ENCODE peak calls at places on chromosomes 2 and 18, in nine cellular contexts. P is HCT116, I is IMR-90, C is tibial nerve, O is thyroid gland, Y is H54, W is A549, D is stomach, U is testis. S is an unnamed sample.

GRCh38 chr2:37000988-37001556 is 34.7 kb upstream of the STRN start:
- DNase-seq in C (no peak), D (no peak), O (no peak), Y (no peak), P (no peak), I (no peak), U (no peak), W (no peak), S (no peak)

GRCh38 chr18:23890589-23890988 is 124.0 kb upstream of the TTC39C start:
- DNase-seq in C (no peak), W (no peak), I (peak; percentile 56), Y (peak; percentile 14), U (no peak), D (no peak), O (no peak), P (no peak), S (no peak)

GRCh38 chr2:140502951-140503630 is 1627.7 kb downstream of the LRP1B start:
- DNase-seq in Y (no peak), D (no peak), I (peak; percentile 56), U (no peak), C (no peak), O (no peak), P (no peak), W (no peak), S (no peak)

GRCh38 chr2:235856820-235857185 is 311.4 kb downstream of the GBX2 start:
- DNase-seq in D (no peak), C (no peak), Y (no peak), W (no peak), I (no peak), O (no peak), U (no peak), P (no peak), S (no peak)

GRCh38 chr2:46164581-46165301 is 132.5 kb upstream of the EPAS1 start:
- DNase-seq in I (peak; percentile 96), C (peak; percentile 75), O (peak; percentile 38), P (no peak), U (peak; percentile 71), D (peak; percentile 62), W (peak; percentile 91), Y (peak; percentile 81), S (no peak)

GRCh38 chr2:218244204-218244603 is 16.6 kb upstream of the GPBAR1 start:
- DNase-seq in D (no peak), C (no peak), P (no peak), U (no peak), W (no peak), I (no peak), O (no peak), Y (no peak), S (no peak)

GRCh38 chr18:46772396-46772795 is 15.5 kb upstream of the ST8SIA5 start:
- DNase-seq in D (no peak), I (no peak), C (no peak), P (no peak), Y (no peak), W (no peak), U (no peak), O (no peak), S (no peak)

GRCh38 chr18:62388855-62389760 is 64.0 kb downstream of the TNFRSF11A start:
- DNase-seq in Y (no peak), W (peak; percentile 47), P (no peak), O (no peak), D (no peak), I (no peak), C (no peak), U (no peak), S (no peak)

GRCh38 chr2:134331081-134331480 is 77.2 kb downstream of the MGAT5 start:
- DNase-seq in Y (no peak), D (no peak), W (no peak), I (no peak), O (no peak), U (no peak), C (no peak), P (no peak), S (no peak)

GRCh38 chr2:144522741-144523605 is 3.1 kb upstream of the ZEB2 start:
- DNase-seq in D (no peak), O (peak; percentile 27), Y (no peak), W (peak; percentile 14), U (peak; percentile 86), P (no peak), C (no peak), I (no peak), S (peak; percentile 80)

GRCh38 chr2:75634945-75635344 is 11.6 kb upstream of the MRPL19 start:
- DNase-seq in W (no peak), D (no peak), P (no peak), C (no peak), Y (no peak), I (no peak), U (no peak), O (no peak), S (no peak)

GRCh38 chr2:195322324-195322723 is 334.7 kb upstream of the SLC39A10 start:
- DNase-seq in U (peak; percentile 13), Y (no peak), C (no peak), I (no peak), P (no peak), W (peak; percentile 5), D (no peak), O (no peak), S (no peak)

GRCh38 chr18:76736309-76736708 is 86.0 kb upstream of the ZNF236 start:
- DNase-seq in O (no peak), C (no peak), D (no peak), P (no peak), U (no peak), I (no peak), W (no peak), Y (no peak), S (no peak)

DNA sequence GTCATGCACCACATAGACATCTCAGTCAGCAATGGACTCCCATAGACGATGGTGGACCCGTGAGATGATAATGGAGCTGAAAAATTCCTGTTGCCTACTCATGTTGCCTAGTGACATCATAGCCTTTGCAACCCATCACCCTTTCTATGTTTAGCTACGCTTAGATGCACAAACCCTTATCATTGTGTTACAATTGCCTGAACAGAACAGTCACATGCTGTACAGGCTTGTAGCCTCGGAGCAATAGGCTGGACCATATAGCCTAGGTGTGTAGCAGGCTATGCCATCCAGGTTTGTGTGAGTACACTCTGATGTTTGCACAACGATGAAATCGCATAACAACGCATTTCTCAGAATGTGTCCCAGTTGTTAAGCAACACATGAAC is 221.6 kb downstream of the ALPK2 start:
- DNase-seq in U (no peak), C (no peak), Y (no peak), I (no peak), O (no peak), P (no peak), W (no peak), D (no peak), S (no peak)
- TF ChIP-seq POLR2A in U (no peak), C (no peak), Y (no peak), I (no peak), O (no peak), P (no peak), W (no peak), D (no peak), S (no peak)

DNA sequence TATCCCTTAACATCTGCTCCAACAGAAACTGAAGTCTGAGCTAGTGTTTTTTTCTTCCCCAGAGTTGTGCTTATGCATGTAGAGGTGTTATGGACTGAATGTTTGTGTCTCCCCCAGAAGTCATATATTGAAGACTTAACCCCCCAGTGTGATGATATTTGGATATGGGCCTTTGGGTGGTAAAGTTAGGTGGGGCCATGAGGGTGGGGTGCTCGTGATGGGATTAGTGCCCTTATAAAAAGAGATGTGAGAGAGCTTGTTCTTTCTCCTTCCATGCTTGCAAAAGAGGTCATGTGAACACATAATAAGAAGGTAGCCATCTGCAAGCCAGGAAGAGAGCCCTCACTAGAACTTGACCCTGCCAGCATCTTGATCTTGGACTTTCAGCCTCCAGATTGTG is 34.4 kb upstream of the APOB start:
- DNase-seq in W (no peak), O (no peak), P (no peak), D (no peak), C (no peak), Y (no peak), U (no peak), I (no peak), S (no peak)
- TF ChIP-seq POLR2A in W (no peak), O (no peak), P (no peak), D (no peak), C (no peak), Y (no peak), U (no peak), I (no peak), S (no peak)

DNA sequence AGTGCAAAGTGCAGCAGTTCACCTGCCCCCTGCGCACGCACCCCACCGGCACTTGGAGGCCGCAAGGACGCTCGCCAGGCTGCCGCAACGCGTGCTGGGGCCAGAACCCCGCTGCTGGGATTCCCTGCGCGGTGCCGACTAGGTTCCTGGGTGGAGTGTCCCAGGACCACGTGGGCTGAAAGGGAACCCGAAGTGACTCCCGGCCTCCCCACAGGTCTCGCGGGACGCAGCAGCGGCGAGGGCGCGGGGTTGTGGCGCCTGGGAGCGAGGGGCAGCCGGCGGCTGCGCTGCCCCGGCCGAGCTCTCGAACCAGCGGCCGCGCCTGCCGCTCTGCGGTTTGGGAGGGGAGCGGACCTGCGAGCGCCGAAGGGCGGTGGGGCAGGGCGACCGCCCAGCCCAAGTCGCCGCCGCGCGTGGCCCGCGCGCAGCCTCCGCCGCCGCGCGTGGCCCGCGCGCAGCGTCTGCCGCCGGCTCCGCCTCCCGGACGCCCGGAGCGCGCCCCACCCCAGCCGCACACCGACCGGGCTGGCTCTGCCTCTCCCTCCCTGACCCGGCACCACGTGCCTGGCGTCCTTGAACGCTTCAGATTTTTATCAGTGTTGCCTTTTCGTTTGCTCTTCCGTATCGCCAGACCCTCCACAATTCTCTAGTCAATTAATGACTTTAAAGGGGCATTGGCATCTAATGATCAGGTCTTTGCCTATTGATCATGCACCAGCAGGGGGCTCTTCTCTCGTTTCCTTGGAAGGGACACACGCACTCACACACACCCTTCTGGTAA is at the start of gene FTCDNL1:
- DNase-seq in W (peak; percentile 23), C (peak; percentile 51), Y (peak; percentile 66), P (peak; percentile 35), D (peak; percentile 71), O (peak; percentile 87), I (peak; percentile 13), U (peak; percentile 78), S (peak; percentile 94)
- TF ChIP-seq POLR2A in W (peak; percentile 77), C (peak; percentile 7), Y (peak; percentile 61), P (peak; percentile 85), D (no peak), O (peak; percentile 81), I (no peak), U (no peak), S (no peak)

GRCh38 chr2:172247203-172247602 is 144.5 kb upstream of the DLX2 start:
- DNase-seq in W (no peak), Y (no peak), O (no peak), C (no peak), P (no peak), D (no peak), U (no peak), I (no peak), S (no peak)

GRCh38 chr2:172246649-172247048 is 143.9 kb upstream of the DLX2 start:
- DNase-seq in C (no peak), P (peak; percentile 63), W (no peak), I (peak; percentile 66), D (no peak), O (no peak), Y (no peak), U (peak; percentile 45), S (no peak)

GRCh38 chr2:172249986-172250385 is 147.3 kb upstream of the DLX2 start:
- DNase-seq in U (no peak), Y (peak; percentile 47), W (no peak), D (no peak), O (no peak), I (peak; percentile 89), P (no peak), C (no peak), S (no peak)

GRCh38 chr2:172249336-172249735 is 146.6 kb upstream of the DLX2 start:
- DNase-seq in W (no peak), Y (no peak), U (no peak), O (no peak), P (no peak), I (peak; percentile 31), C (no peak), D (no peak), S (no peak)

GRCh38 chr2:172248381-172249173 is 145.9 kb upstream of the DLX2 start:
- DNase-seq in U (no peak), O (no peak), Y (peak; percentile 48), D (no peak), W (no peak), I (peak; percentile 63), C (no peak), P (no peak), S (no peak)
- TF ChIP-seq POLR2A in U (no peak), O (no peak), Y (no peak), D (no peak), W (no peak), I (no peak), C (no peak), P (no peak), S (no peak)

S was measured in spleen.